ENCODE peak calls at places on chromosomes 13 and 19, in nine cellular contexts. H is sigmoid colon, X is AG04450, B is fibroblast of lung, W is H1, T is brain microvascular endothelial cell, K is psoas muscle, I is transverse colon, F is uterus. J is an unnamed sample. For H3K27me3, the result is how much of the 10 kb centered on the place peaks cover.

GRCh38 chr13:73064991-73065390 is 6.2 kb downstream of the KLF5 start:
- DNase-seq in H (no peak), X (no peak), B (no peak), W (no peak), T (no peak), K (no peak), I (no peak), F (no peak), J (no peak)

GRCh38 chr19:57192064-57192395 is 730 bp downstream of the ZNF264 start:
- DNase-seq in H (no peak), X (no peak), B (no peak), W (no peak), T (peak), K (no peak), I (no peak), F (no peak), J (no peak)

GRCh38 chr19:46413262-46414031 is at the start of gene CCDC8:
- DNase-seq in H (peak), X (peak), B (peak), W (peak), T (peak), K (peak), I (peak), F (peak), J (no peak)

GRCh38 chr19:54345938-54346386 is 7.0 kb upstream of the LILRA4 start:
- DNase-seq in H (no peak), X (no peak), B (no peak), W (no peak), T (no peak), K (no peak), I (peak), F (no peak), J (no peak)

GRCh38 chr19:15173746-15174404 is 26.9 kb downstream of the NOTCH3 start:
- DNase-seq in H (no peak), X (no peak), B (peak), W (no peak), T (no peak), K (no peak), I (no peak), F (no peak), J (peak)

GRCh38 chr13:94706854-94707399 is 5.4 kb downstream of the SOX21 start:
- DNase-seq in H (no peak), X (no peak), B (no peak), W (no peak), T (no peak), K (no peak), I (no peak), F (no peak), J (no peak)

GRCh38 chr13:97133955-97134354 is 88.2 kb upstream of the MBNL2 start:
- DNase-seq in H (no peak), X (no peak), B (no peak), W (no peak), T (no peak), K (no peak), I (no peak), F (no peak), J (no peak)

GRCh38 chr13:105037064-105037463 is 1498.4 kb downstream of the EFNB2 start:
- DNase-seq in H (no peak), X (no peak), B (no peak), W (no peak), T (peak), K (no peak), I (no peak), F (no peak), J (no peak)

DNA sequence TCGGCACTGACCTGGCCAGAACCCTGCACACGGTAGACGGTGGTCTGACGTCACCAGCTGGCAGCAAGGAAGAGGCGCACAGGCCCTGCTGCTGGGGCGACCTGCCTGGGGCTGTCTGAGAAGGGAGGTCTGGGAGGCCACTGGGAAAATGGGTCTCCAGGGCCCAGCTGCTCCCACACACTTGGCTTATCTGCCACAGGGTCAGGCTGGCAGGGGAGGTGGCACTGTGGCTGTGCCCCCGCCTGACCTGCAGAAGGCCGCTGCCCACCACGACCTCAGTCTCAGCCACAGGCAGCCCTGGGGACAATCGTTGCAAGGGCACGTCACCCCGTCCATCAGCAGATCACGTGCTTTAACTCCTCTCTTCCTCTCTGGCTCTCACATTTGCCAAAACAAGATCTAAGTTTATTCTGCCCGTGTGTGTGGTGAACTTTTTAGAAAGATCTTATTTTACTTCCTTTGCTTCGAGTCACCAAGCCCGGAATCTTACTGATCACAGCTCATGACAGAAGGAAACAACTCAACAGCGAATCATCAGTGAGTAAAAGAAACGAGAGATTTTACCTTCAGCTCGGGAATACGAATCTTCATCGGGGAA is 45.2 kb upstream of the RANBP3 start:
- DNase-seq in H (peak), X (no peak), B (peak), W (no peak), T (peak), K (no peak), I (no peak), F (no peak), J (no peak)
- H3K4me3 ChIP-seq in H (no peak), X (no peak), B (no peak), W (no peak), T (no peak), K (no peak), I (no peak), F (no peak), J (no peak)

GRCh38 chr13:52832268-52832667 is 16.2 kb downstream of the PCDH8 start:
- DNase-seq in H (no peak), X (no peak), B (no peak), W (no peak), T (no peak), K (no peak), I (no peak), F (no peak), J (no peak)
- TF ChIP-seq CTCF in H (no peak), X (no peak), B (no peak), W (no peak), T (no peak), K (no peak), I (no peak), F (no peak), J (no peak)

DNA sequence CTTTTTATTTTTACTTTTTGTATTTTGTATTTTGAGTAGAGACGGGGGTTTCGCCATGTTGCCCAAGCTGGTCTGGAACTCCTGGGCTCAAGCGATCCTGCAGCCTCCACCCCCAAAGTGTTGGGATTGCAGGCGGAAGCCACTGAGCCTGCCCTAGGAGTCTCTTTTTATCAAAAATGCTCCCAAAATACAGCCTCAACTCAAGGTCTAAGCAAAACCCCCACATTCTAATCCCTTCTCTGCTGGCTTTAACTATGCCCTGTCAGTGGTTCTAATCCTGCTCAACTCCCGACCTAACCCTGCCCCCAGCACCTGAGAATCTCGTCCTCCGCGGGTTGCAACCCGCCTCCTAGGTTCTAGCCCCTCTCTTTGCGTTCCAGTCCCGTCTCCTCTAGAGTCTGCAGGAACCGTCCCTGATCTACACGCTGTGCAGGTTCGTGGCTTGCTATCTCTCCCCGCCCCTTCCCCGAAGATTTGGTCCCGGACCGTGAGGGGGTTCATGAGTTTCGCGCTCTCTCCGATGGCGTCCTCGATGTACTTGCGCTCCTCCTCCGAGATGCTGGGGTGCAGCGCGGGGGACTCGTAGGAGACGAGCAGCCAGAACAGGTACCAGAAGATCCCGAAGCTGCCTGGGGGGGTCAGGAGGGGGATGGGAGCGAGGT is 8.0 kb downstream of the SLC17A7 start:
- DNase-seq in H (no peak), X (no peak), B (no peak), W (no peak), T (no peak), K (no peak), I (no peak), F (no peak), J (no peak)
- H3K27me3 ChIP-seq in H (half or more), X (half or more), B (half or more), W (under half), T (half or more), K (under half), I (half or more), F (under half), J (under half)

DNA sequence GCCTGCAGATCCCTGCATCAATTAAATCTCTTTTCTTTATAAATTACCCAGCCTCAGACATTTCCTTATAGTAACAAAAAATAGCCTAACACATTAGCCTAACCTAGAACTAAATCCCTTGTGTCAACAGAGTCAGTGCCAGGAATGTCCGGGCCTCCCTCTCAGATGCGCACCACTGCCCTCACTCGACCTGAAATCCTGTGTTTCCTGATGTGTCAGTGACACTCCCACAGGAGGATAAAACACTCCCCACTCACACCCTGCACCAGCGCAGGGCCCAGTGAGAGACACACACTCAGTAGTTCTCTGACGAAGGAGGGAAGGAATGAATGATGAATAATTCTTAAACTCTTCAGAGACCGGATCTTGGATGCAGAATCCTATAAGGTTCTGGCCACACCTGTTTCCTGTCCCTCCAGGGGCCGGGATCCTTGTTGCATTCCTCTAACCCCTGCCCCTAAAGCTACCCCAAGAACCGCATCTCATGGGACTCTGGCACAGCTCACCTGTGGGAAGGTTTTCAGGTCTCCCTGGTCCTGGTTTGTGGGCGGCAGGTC is 3.1 kb downstream of the CEACAM3 start:
- DNase-seq in H (no peak), X (no peak), B (no peak), W (no peak), T (no peak), K (no peak), I (peak), F (no peak), J (peak)
- H3K4me3 ChIP-seq in H (no peak), X (no peak), B (no peak), W (no peak), T (no peak), K (no peak), I (no peak), F (no peak), J (no peak)